ENCODE peak calls at places on chromosome 15, in four cellular contexts. L is K562, I is GM12878, G is HepG2. C is an unnamed sample.

GRCh38 chr15:83978588-83978987 is 257.0 kb upstream of the GOLGA6L4 start:
- DNase-seq in L (no peak), I (no peak), G (no peak), C (no peak)

GRCh38 chr15:101497017-101497416 is 7.5 kb upstream of the PCSK6 start:
- DNase-seq in L (no peak), I (no peak), G (no peak), C (no peak)

GRCh38 chr15:45827275-45827674 is 192.4 kb downstream of the SQOR start:
- DNase-seq in L (no peak), I (no peak), G (peak), C (no peak)

GRCh38 chr15:90184119-90184785 is 16.9 kb upstream of the SEMA4B start:
- DNase-seq in L (peak), I (peak), G (peak), C (no peak)

GRCh38 chr15:74696398-74696729 is 540 bp upstream of the EDC3 start:
- DNase-seq in L (no peak), I (no peak), G (no peak), C (no peak)

GRCh38 chr15:80182611-80183210 is 29.9 kb downstream of the FAH start:
- DNase-seq in L (no peak), I (no peak), G (no peak), C (no peak)

GRCh38 chr15:40046721-40047412 is 7.9 kb upstream of the SRP14 start:
- DNase-seq in L (no peak), I (no peak), G (no peak), C (no peak)

GRCh38 chr15:69082556-69082955 is 68.1 kb downstream of the NOX5 start:
- DNase-seq in L (no peak), I (no peak), G (peak), C (no peak)

GRCh38 chr15:100803158-100803440 is 76.5 kb upstream of the ALDH1A3 start:
- DNase-seq in L (no peak), I (no peak), G (no peak), C (no peak)

GRCh38 chr15:99432271-99433025 is 133.3 kb upstream of the MEF2A start:
- DNase-seq in L (no peak), I (no peak), G (no peak), C (no peak)

GRCh38 chr15:82799183-82799841 is 6.6 kb downstream of the FSD2 start:
- DNase-seq in L (no peak), I (no peak), G (no peak), C (no peak)

GRCh38 chr15:65856821-65857455 is 12.4 kb upstream of the RAB11A start:
- DNase-seq in L (peak), I (no peak), G (peak), C (peak)

GRCh38 chr15:92109485-92109884 is 256.0 kb downstream of the SLCO3A1 start:
- DNase-seq in L (no peak), I (no peak), G (no peak), C (no peak)

GRCh38 chr15:57510647-57511046 is 81.1 kb upstream of the MYZAP start:
- DNase-seq in L (no peak), I (no peak), G (no peak), C (no peak)

GRCh38 chr15:68366314-68366713 is 65.6 kb downstream of the ITGA11 start:
- DNase-seq in L (no peak), I (no peak), G (no peak), C (peak)

GRCh38 chr15:89002281-89002761 is 85.9 kb upstream of the ABHD2 start:
- DNase-seq in L (peak), I (peak), G (peak), C (no peak)

GRCh38 chr15:40881351-40881750 is 7.3 kb upstream of the RHOV start:
- DNase-seq in L (no peak), I (no peak), G (no peak), C (no peak)

GRCh38 chr15:101543431-101543830 is 53.9 kb upstream of the PCSK6 start:
- DNase-seq in L (no peak), I (no peak), G (no peak), C (no peak)

GRCh38 chr15:39300451-39301153 is 280.3 kb upstream of the THBS1 start:
- DNase-seq in L (no peak), I (no peak), G (no peak), C (no peak)

GRCh38 chr15:59723686-59724336 is 34.7 kb upstream of the BNIP2 start:
- DNase-seq in L (no peak), I (no peak), G (no peak), C (no peak)

GRCh38 chr15:86929461-86929860 is 849.8 kb downstream of the AGBL1 start:
- DNase-seq in L (no peak), I (no peak), G (no peak), C (no peak)

GRCh38 chr15:51284871-51285270 is 53.5 kb downstream of the CYP19A1 start:
- DNase-seq in L (no peak), I (no peak), G (no peak), C (no peak)

GRCh38 chr15:51286816-51287215 is 51.6 kb downstream of the CYP19A1 start:
- DNase-seq in L (no peak), I (no peak), G (peak), C (no peak)

GRCh38 chr15:51281368-51281967 is 56.9 kb downstream of the CYP19A1 start:
- DNase-seq in L (peak), I (no peak), G (peak), C (peak)

GRCh38 chr15:51280838-51281237 is 57.6 kb downstream of the CYP19A1 start:
- DNase-seq in L (no peak), I (no peak), G (no peak), C (no peak)

GRCh38 chr15:51283026-51283425 is 55.4 kb downstream of the CYP19A1 start:
- DNase-seq in L (no peak), I (peak), G (no peak), C (no peak)
- TF ChIP-seq CTCF in L (no peak), I (peak), G (no peak), C (no peak)

DNA sequence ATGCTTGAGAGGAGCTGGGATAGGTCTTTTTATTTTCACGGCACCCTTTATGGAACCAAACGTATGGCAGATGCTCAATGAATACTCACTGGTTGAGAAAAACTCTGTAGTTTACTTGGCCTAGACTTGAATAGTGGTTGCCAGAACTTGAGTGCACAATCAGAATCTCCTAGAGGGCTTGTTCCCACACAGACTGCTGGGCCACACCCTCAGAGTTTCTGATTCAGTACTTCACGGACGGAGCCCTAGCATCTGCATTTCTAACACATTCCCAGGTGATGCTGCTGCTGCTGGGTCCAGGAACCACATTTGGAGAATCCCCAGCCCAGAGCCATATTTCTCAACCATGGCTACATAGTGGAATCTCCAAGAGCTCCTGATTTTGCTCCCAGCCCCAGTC is 24.6 kb downstream of the CA12 start:
- DNase-seq in L (no peak), I (no peak), G (no peak), C (no peak)
- TF ChIP-seq NR2C2 in L (no peak), I (no peak), G (no peak), C (no peak)

GRCh38 chr15:52076889-52077781 is 35.4 kb downstream of the BCL2L10 start:
- DNase-seq in L (no peak), I (peak), G (peak), C (no peak)
- TF ChIP-seq CBFB in L (no peak), I (no peak), G (no peak), C (no peak)

GRCh38 chr15:70670680-70671079 is 92.7 kb downstream of the UACA start:
- DNase-seq in L (no peak), I (no peak), G (no peak), C (no peak)
- TF ChIP-seq CTCF in L (no peak), I (no peak), G (no peak), C (no peak)

GRCh38 chr15:34791701-34792100 is 3.6 kb downstream of the ACTC1 start:
- DNase-seq in L (no peak), I (no peak), G (no peak), C (no peak)
- TF ChIP-seq NR2C2 in L (no peak), I (no peak), G (no peak), C (no peak)

GRCh38 chr15:62059108-62059817 is 984 bp downstream of the VPS13C start:
- DNase-seq in L (peak), I (no peak), G (no peak), C (no peak)

GRCh38 chr15:62058327-62059028 is 1.8 kb downstream of the VPS13C start:
- DNase-seq in L (no peak), I (no peak), G (no peak), C (no peak)

GRCh38 chr15:62060896-62061280 is 641 bp upstream of the VPS13C start:
- DNase-seq in L (no peak), I (no peak), G (no peak), C (no peak)

GRCh38 chr15:62059818-62060115 is 480 bp downstream of the VPS13C start:
- DNase-seq in L (no peak), I (peak), G (peak), C (peak)

DNA sequence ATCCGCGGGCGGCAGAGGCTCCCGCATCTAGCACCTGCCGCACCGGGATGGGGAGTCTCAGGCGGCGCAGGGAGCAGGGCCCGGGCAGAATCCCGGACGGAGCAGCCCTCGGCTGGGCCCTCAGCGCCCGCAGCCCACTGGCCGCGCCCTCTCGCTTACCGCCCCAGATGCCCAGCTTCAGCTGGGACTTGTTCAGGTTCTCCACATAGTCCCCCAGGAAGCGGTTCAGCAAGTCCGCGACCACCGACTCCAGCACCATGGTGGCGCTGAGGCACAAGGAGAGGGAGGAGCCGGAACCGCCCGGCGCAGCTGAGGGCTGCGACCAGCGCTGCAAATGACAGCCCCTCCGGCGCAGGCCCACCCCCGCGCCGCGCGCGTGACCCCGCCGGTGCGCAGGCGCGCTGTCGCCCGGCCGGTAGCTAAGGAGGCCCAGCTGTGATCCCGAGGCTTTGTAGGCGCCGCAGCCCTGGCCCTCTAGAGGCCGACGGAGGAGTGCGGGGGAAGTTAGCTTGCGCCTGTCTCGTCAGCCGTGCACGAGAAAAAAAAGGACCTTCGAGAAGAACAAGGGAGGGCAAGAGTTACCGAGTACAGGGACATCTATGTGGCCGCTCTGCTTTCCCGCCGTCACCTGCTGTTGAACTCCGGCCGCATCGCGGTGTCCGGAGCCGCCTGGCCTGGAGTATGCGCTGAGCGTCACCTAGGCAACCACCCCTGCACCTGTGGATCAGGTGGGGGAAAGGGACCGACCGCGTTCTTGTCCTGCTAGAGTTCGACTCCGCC is at the start of gene VPS13C:
- DNase-seq in L (peak), I (peak), G (peak), C (peak)
- TF ChIP-seq CBFB in L (no peak), I (peak), G (no peak), C (peak)

DNA sequence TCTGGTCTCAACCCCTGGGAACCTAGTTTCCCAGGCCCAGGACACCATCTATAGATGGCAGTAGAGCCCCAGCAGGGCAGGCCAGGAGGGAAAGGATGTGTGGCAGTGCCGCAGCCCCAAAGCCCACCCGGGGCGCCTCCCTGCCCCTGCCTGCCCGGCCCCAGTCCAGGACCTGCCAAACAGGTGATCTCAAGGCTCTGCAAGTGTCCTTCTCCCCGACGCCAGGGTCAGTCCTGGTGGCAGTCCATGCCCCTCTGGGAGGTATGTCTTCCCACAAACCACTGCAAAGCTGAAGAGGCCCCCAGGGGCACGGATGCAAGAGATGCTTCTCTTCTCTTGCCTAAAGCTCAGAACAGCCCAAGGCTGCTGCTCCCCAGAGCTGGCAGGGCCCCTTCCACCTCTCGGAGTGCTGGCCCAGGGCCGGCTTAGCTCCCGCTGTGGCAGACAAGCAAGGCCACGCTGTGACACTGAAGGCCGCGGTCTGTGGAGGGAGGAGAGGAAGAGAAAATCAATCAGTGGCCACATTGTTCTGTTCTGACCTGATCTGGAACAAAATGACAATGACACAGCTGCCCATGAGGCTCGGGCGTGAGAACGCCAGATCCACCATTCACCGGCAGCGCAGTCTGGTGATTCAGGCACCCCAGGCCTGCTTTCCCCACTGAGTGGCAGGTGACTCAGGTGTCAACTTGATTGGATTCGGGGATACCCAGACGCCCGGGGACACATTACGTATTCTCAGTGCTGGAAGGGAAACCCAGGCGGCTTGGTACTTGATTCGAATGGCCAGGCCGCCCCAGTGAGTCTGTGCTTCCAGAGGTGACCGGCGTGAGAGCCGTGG is 34.0 kb downstream of the KLHL25 start:
- DNase-seq in L (no peak), I (no peak), G (no peak), C (no peak)
- TF ChIP-seq CTCF in L (no peak), I (peak), G (peak), C (no peak)

DNA sequence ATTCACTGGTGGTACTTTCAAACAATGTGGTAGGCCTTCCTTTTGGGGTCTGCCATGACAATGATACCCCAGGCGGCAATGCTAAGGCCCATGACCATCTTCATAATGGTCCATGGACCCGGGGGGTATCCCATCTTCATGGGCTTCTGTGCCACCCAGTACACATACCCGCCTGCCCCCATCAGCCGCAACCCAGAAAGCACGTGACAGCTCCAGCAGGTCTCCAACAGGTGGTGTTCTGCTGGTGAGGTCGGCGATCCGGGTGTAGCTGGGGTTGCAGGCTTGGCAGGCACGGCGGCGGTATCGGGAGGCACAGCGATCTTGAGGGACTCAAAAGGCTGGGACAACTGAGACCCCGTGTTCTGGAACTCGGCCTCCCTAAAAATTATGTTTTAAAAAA is 214.5 kb downstream of the SNRPN start:
- DNase-seq in L (no peak), I (no peak), G (no peak), C (peak)
- TF ChIP-seq NR2C2 in L (no peak), I (no peak), G (no peak), C (no peak)

DNA sequence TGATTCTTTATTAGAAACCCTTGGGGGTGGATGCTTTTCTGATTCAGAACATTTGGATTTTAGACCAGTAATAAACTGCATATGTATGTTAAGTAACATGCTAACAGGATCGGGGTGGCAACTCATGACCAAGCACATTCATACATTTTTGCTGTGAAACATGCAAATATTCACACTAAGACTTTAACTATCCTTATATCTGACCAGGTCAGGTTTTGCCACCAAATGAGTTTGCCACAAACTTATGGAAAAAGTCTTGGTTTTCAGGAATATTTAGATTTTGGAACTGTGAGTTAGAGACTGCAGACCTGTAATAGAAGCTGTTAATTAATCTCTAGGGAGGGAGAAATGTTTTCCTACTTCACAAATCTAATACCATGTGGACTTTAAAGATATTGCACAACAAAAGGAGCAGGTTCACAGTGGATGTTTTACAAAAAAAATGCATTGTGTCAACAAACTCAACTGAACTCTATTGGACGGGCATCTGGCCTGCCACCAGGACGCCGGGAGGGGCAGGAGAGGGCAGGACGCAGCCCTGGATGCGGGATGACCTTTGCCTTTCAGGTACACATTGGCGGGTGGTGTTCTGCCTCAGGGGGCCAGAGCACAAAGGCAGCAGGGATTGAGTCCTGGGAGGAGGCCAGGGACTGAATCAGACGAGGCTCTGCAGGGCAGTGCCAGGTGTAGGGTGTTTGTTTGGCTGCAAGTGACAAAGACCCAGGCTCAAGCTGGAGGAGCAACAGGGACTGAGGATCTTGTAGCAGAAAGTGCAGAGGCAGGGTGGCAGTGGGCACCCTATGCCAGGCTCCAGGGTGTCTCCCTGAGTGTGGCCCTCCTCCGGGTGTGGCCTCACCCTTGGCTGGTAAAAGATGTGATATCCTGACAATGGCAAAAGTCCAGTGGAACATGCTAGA is 30.1 kb upstream of the KLF13 start:
- DNase-seq in L (no peak), I (no peak), G (peak), C (no peak)
- TF ChIP-seq CBFB in L (no peak), I (no peak), G (peak), C (no peak)

GRCh38 chr15:85414495-85414894 is 34.1 kb downstream of the AKAP13 start:
- DNase-seq in L (no peak), I (no peak), G (no peak), C (no peak)
- TF ChIP-seq CTCF in L (no peak), I (peak), G (no peak), C (no peak)